ENCODE peak calls at places on chromosomes 5 and 9, in eight cellular contexts. One of them, this sample, is unnamed.

GRCh38 chr5:109035470-109035869 is 287.8 kb downstream of the FER start:
- DNase-seq in central memory CD8-positive, alpha-beta T cell: no peak
- DNase-seq in H4: no peak
- DNase-seq in body of pancreas: no peak
- DNase-seq in mesenteric fat pad: no peak
- DNase-seq in AG08396: no peak
- DNase-seq in left kidney: no peak
- DNase-seq in NCI-H1436: no peak
- DNase-seq in this sample: no peak

GRCh38 chr5:87413116-87413645 is 451 bp upstream of the CCNH start:
- DNase-seq in central memory CD8-positive, alpha-beta T cell: no peak
- DNase-seq in body of pancreas: no peak
- DNase-seq in H4: no peak
- DNase-seq in NCI-H1436: no peak
- DNase-seq in left kidney: no peak
- DNase-seq in mesenteric fat pad: no peak
- DNase-seq in AG08396: no peak
- DNase-seq in this sample: no peak

GRCh38 chr9:119968837-119969707 is 599.8 kb upstream of the BRINP1 start:
- DNase-seq in mesenteric fat pad: no peak
- DNase-seq in H4: peak
- DNase-seq in NCI-H1436: peak
- DNase-seq in left kidney: peak
- DNase-seq in AG08396: peak
- DNase-seq in body of pancreas: peak
- DNase-seq in central memory CD8-positive, alpha-beta T cell: no peak
- DNase-seq in this sample: peak

GRCh38 chr5:22908129-22908528 is 55.0 kb upstream of the CDH12 start:
- DNase-seq in NCI-H1436: no peak
- DNase-seq in central memory CD8-positive, alpha-beta T cell: no peak
- DNase-seq in AG08396: no peak
- DNase-seq in mesenteric fat pad: no peak
- DNase-seq in left kidney: no peak
- DNase-seq in body of pancreas: no peak
- DNase-seq in H4: peak
- DNase-seq in this sample: no peak

GRCh38 chr9:96476591-96476990 is 26.6 kb downstream of the HABP4 start:
- DNase-seq in mesenteric fat pad: no peak
- DNase-seq in left kidney: no peak
- DNase-seq in body of pancreas: no peak
- DNase-seq in H4: no peak
- DNase-seq in AG08396: no peak
- DNase-seq in NCI-H1436: no peak
- DNase-seq in central memory CD8-positive, alpha-beta T cell: no peak
- DNase-seq in this sample: no peak

GRCh38 chr9:72365525-72366256 is 683 bp upstream of the ZFAND5 start:
- DNase-seq in body of pancreas: peak
- DNase-seq in AG08396: peak
- DNase-seq in NCI-H1436: peak
- DNase-seq in left kidney: peak
- DNase-seq in H4: peak
- DNase-seq in central memory CD8-positive, alpha-beta T cell: peak
- DNase-seq in mesenteric fat pad: peak
- DNase-seq in this sample: peak

GRCh38 chr9:88313364-88314220 is 74.7 kb upstream of the SPIN1 start:
- DNase-seq in NCI-H1436: no peak
- DNase-seq in body of pancreas: no peak
- DNase-seq in left kidney: peak
- DNase-seq in mesenteric fat pad: no peak
- DNase-seq in AG08396: no peak
- DNase-seq in H4: no peak
- DNase-seq in central memory CD8-positive, alpha-beta T cell: no peak
- DNase-seq in this sample: no peak

GRCh38 chr5:115809946-115810345 is 6.5 kb downstream of the CDO1 start:
- DNase-seq in left kidney: no peak
- DNase-seq in central memory CD8-positive, alpha-beta T cell: no peak
- DNase-seq in AG08396: no peak
- DNase-seq in H4: no peak
- DNase-seq in body of pancreas: no peak
- DNase-seq in NCI-H1436: no peak
- DNase-seq in mesenteric fat pad: no peak
- DNase-seq in this sample: no peak

GRCh38 chr9:21919377-21920362 is 74.5 kb downstream of the CDKN2A start:
- DNase-seq in AG08396: peak
- DNase-seq in H4: no peak
- DNase-seq in left kidney: peak
- DNase-seq in body of pancreas: no peak
- DNase-seq in mesenteric fat pad: no peak
- DNase-seq in central memory CD8-positive, alpha-beta T cell: no peak
- DNase-seq in NCI-H1436: no peak
- DNase-seq in this sample: no peak

GRCh38 chr5:148397968-148398595 is 14.3 kb downstream of the FBXO38 start:
- DNase-seq in NCI-H1436: no peak
- DNase-seq in H4: no peak
- DNase-seq in central memory CD8-positive, alpha-beta T cell: no peak
- DNase-seq in left kidney: no peak
- DNase-seq in mesenteric fat pad: no peak
- DNase-seq in body of pancreas: peak
- DNase-seq in AG08396: no peak
- DNase-seq in this sample: no peak

GRCh38 chr5:159777049-159777448 is 139.2 kb upstream of the ADRA1B start:
- DNase-seq in AG08396: no peak
- DNase-seq in NCI-H1436: no peak
- DNase-seq in mesenteric fat pad: no peak
- DNase-seq in central memory CD8-positive, alpha-beta T cell: no peak
- DNase-seq in H4: no peak
- DNase-seq in left kidney: no peak
- DNase-seq in body of pancreas: no peak
- DNase-seq in this sample: peak

GRCh38 chr9:136564379-136564988 is 18.6 kb upstream of the NOTCH1 start:
- DNase-seq in H4: no peak
- DNase-seq in NCI-H1436: no peak
- DNase-seq in body of pancreas: peak
- DNase-seq in AG08396: peak
- DNase-seq in mesenteric fat pad: no peak
- DNase-seq in central memory CD8-positive, alpha-beta T cell: no peak
- DNase-seq in left kidney: no peak
- DNase-seq in this sample: no peak

GRCh38 chr9:2271426-2271825 is 256.3 kb downstream of the SMARCA2 start:
- DNase-seq in H4: peak
- DNase-seq in left kidney: no peak
- DNase-seq in NCI-H1436: no peak
- DNase-seq in AG08396: no peak
- DNase-seq in mesenteric fat pad: no peak
- DNase-seq in central memory CD8-positive, alpha-beta T cell: no peak
- DNase-seq in body of pancreas: peak
- DNase-seq in this sample: no peak

GRCh38 chr5:6729400-6730310 is 16.4 kb downstream of the TENT4A start:
- DNase-seq in left kidney: no peak
- DNase-seq in central memory CD8-positive, alpha-beta T cell: no peak
- DNase-seq in mesenteric fat pad: peak
- DNase-seq in AG08396: no peak
- DNase-seq in NCI-H1436: no peak
- DNase-seq in H4: no peak
- DNase-seq in body of pancreas: peak
- DNase-seq in this sample: peak

GRCh38 chr9:130707225-130707976 is 13.8 kb downstream of the EXOSC2 start:
- DNase-seq in NCI-H1436: peak
- DNase-seq in body of pancreas: peak
- DNase-seq in left kidney: peak
- DNase-seq in mesenteric fat pad: no peak
- DNase-seq in H4: peak
- DNase-seq in central memory CD8-positive, alpha-beta T cell: peak
- DNase-seq in AG08396: no peak
- DNase-seq in this sample: peak

GRCh38 chr5:103942587-103943186 is 380.1 kb upstream of the NUDT12 start:
- DNase-seq in NCI-H1436: no peak
- DNase-seq in central memory CD8-positive, alpha-beta T cell: no peak
- DNase-seq in left kidney: no peak
- DNase-seq in AG08396: no peak
- DNase-seq in mesenteric fat pad: no peak
- DNase-seq in body of pancreas: no peak
- DNase-seq in H4: no peak
- DNase-seq in this sample: peak

GRCh38 chr9:79555474-79555873 is 16.3 kb upstream of the TLE4 start:
- DNase-seq in H4: peak
- DNase-seq in body of pancreas: no peak
- DNase-seq in central memory CD8-positive, alpha-beta T cell: no peak
- DNase-seq in NCI-H1436: no peak
- DNase-seq in left kidney: peak
- DNase-seq in mesenteric fat pad: no peak
- DNase-seq in AG08396: no peak
- DNase-seq in this sample: no peak

GRCh38 chr5:14492341-14492964 is 89.1 kb upstream of the OTULINL start:
- DNase-seq in mesenteric fat pad: no peak
- DNase-seq in left kidney: no peak
- DNase-seq in AG08396: no peak
- DNase-seq in central memory CD8-positive, alpha-beta T cell: no peak
- DNase-seq in NCI-H1436: no peak
- DNase-seq in body of pancreas: no peak
- DNase-seq in H4: no peak
- DNase-seq in this sample: no peak

GRCh38 chr5:122699226-122699625 is 75.7 kb upstream of the SNX2 start:
- DNase-seq in H4: no peak
- DNase-seq in NCI-H1436: no peak
- DNase-seq in AG08396: no peak
- DNase-seq in mesenteric fat pad: no peak
- DNase-seq in body of pancreas: no peak
- DNase-seq in left kidney: no peak
- DNase-seq in central memory CD8-positive, alpha-beta T cell: no peak
- DNase-seq in this sample: no peak

GRCh38 chr9:77163889-77164288 is 13.4 kb upstream of the VPS13A start:
- DNase-seq in H4: no peak
- DNase-seq in AG08396: no peak
- DNase-seq in mesenteric fat pad: no peak
- DNase-seq in left kidney: no peak
- DNase-seq in central memory CD8-positive, alpha-beta T cell: no peak
- DNase-seq in NCI-H1436: no peak
- DNase-seq in body of pancreas: no peak
- DNase-seq in this sample: no peak

GRCh38 chr5:979100-979817 is 29.3 kb upstream of the NKD2 start:
- DNase-seq in mesenteric fat pad: peak
- DNase-seq in H4: no peak
- DNase-seq in AG08396: no peak
- DNase-seq in central memory CD8-positive, alpha-beta T cell: no peak
- DNase-seq in NCI-H1436: no peak
- DNase-seq in body of pancreas: no peak
- DNase-seq in left kidney: no peak
- DNase-seq in this sample: no peak

GRCh38 chr9:75699017-75699416 is 191.5 kb upstream of the PCSK5 start:
- DNase-seq in H4: no peak
- DNase-seq in AG08396: no peak
- DNase-seq in body of pancreas: no peak
- DNase-seq in left kidney: peak
- DNase-seq in central memory CD8-positive, alpha-beta T cell: no peak
- DNase-seq in NCI-H1436: no peak
- DNase-seq in mesenteric fat pad: no peak
- DNase-seq in this sample: no peak

GRCh38 chr9:121788686-121789366 is 137.4 kb downstream of the DAB2IP start:
- DNase-seq in body of pancreas: no peak
- DNase-seq in H4: no peak
- DNase-seq in mesenteric fat pad: no peak
- DNase-seq in NCI-H1436: no peak
- DNase-seq in central memory CD8-positive, alpha-beta T cell: no peak
- DNase-seq in AG08396: no peak
- DNase-seq in left kidney: no peak
- DNase-seq in this sample: no peak

GRCh38 chr9:1285526-1285925 is 235.4 kb downstream of the DMRT2 start:
- DNase-seq in mesenteric fat pad: no peak
- DNase-seq in left kidney: peak
- DNase-seq in central memory CD8-positive, alpha-beta T cell: no peak
- DNase-seq in NCI-H1436: no peak
- DNase-seq in AG08396: no peak
- DNase-seq in H4: no peak
- DNase-seq in body of pancreas: no peak
- DNase-seq in this sample: no peak

GRCh38 chr9:128702445-128702948 is at the start of gene PKN3:
- DNase-seq in central memory CD8-positive, alpha-beta T cell: peak
- DNase-seq in H4: peak
- DNase-seq in NCI-H1436: peak
- DNase-seq in mesenteric fat pad: peak
- DNase-seq in body of pancreas: peak
- DNase-seq in left kidney: peak
- DNase-seq in AG08396: peak
- DNase-seq in this sample: peak

GRCh38 chr5:5231576-5231975 is 91.4 kb downstream of the ADAMTS16 start:
- DNase-seq in mesenteric fat pad: no peak
- DNase-seq in central memory CD8-positive, alpha-beta T cell: no peak
- DNase-seq in AG08396: no peak
- DNase-seq in left kidney: no peak
- DNase-seq in H4: no peak
- DNase-seq in NCI-H1436: no peak
- DNase-seq in body of pancreas: no peak
- DNase-seq in this sample: peak

GRCh38 chr5:88826959-88827585 is 55.9 kb downstream of the MEF2C start:
- DNase-seq in central memory CD8-positive, alpha-beta T cell: no peak
- DNase-seq in left kidney: peak
- DNase-seq in AG08396: peak
- DNase-seq in H4: peak
- DNase-seq in body of pancreas: no peak
- DNase-seq in NCI-H1436: no peak
- DNase-seq in mesenteric fat pad: no peak
- DNase-seq in this sample: peak

GRCh38 chr5:160548949-160549665 is 127.5 kb downstream of the PTTG1 start:
- DNase-seq in central memory CD8-positive, alpha-beta T cell: no peak
- DNase-seq in AG08396: no peak
- DNase-seq in body of pancreas: no peak
- DNase-seq in left kidney: no peak
- DNase-seq in NCI-H1436: no peak
- DNase-seq in mesenteric fat pad: no peak
- DNase-seq in H4: no peak
- DNase-seq in this sample: no peak

GRCh38 chr5:100828071-100828689 is 74.9 kb downstream of the ST8SIA4 start:
- DNase-seq in central memory CD8-positive, alpha-beta T cell: no peak
- DNase-seq in NCI-H1436: no peak
- DNase-seq in body of pancreas: no peak
- DNase-seq in left kidney: peak
- DNase-seq in H4: no peak
- DNase-seq in mesenteric fat pad: no peak
- DNase-seq in AG08396: no peak
- DNase-seq in this sample: peak

GRCh38 chr5:95818181-95819147 is 4.1 kb downstream of the GLRX start:
- DNase-seq in AG08396: no peak
- DNase-seq in mesenteric fat pad: no peak
- DNase-seq in H4: no peak
- DNase-seq in central memory CD8-positive, alpha-beta T cell: no peak
- DNase-seq in left kidney: peak
- DNase-seq in body of pancreas: no peak
- DNase-seq in NCI-H1436: no peak
- DNase-seq in this sample: peak

GRCh38 chr9:73153793-73154227 is 2.1 kb downstream of the ANXA1 start:
- DNase-seq in central memory CD8-positive, alpha-beta T cell: no peak
- DNase-seq in body of pancreas: no peak
- DNase-seq in left kidney: no peak
- DNase-seq in NCI-H1436: no peak
- DNase-seq in H4: peak
- DNase-seq in mesenteric fat pad: no peak
- DNase-seq in AG08396: no peak
- DNase-seq in this sample: peak